ENCODE peak calls at places on chromosomes 13 and 19, in eight cellular contexts. D is A549, C is endothelial cell, K is GM10248, P is MCF 10A, V is uterus, H is IMR-90, N is astrocyte of the spinal cord. E is an unnamed sample.

GRCh38 chr13:82976499-82976898 is 905.8 kb downstream of the SLITRK1 start:
- DNase-seq in K (no peak), C (no peak), H (peak), D (no peak), V (no peak), P (no peak), N (no peak), E (no peak)

GRCh38 chr13:35131471-35131870 is 189.4 kb downstream of the NBEA start:
- DNase-seq in V (no peak), H (no peak), K (no peak), P (no peak), C (no peak), N (no peak), D (no peak), E (no peak)

GRCh38 chr19:871446-872265 is 12.2 kb downstream of the CFD start:
- DNase-seq in P (peak), C (no peak), H (peak), V (no peak), D (no peak), N (no peak), K (no peak), E (no peak)

GRCh38 chr13:101211261-101211660 is 205.0 kb downstream of the NALCN start:
- DNase-seq in P (peak), V (no peak), K (no peak), D (peak), C (no peak), H (peak), N (peak), E (peak)

GRCh38 chr13:71876648-71877279 is 9.8 kb upstream of the DACH1 start:
- DNase-seq in D (no peak), P (no peak), V (no peak), C (no peak), K (no peak), N (no peak), H (no peak), E (no peak)

GRCh38 chr13:26619321-26619720 is 61.8 kb downstream of the WASF3 start:
- DNase-seq in C (no peak), K (no peak), P (no peak), D (no peak), V (no peak), N (peak), H (peak), E (peak)

GRCh38 chr19:54560881-54561385 is 12.7 kb upstream of the LILRA2 start:
- DNase-seq in P (no peak), N (no peak), V (no peak), K (no peak), D (no peak), H (no peak), C (no peak), E (no peak)

GRCh38 chr13:48159436-48160225 is 64.7 kb upstream of the MED4 start:
- DNase-seq in C (no peak), P (peak), V (no peak), H (no peak), K (no peak), N (peak), D (no peak), E (no peak)

GRCh38 chr19:13101590-13102415 is 855 bp downstream of the LYL1 start:
- DNase-seq in D (no peak), H (no peak), N (no peak), V (no peak), C (no peak), P (no peak), K (no peak), E (no peak)

GRCh38 chr19:40033989-40034560 is 22.0 kb downstream of the ZNF780B start:
- DNase-seq in V (no peak), C (no peak), K (no peak), P (no peak), N (no peak), D (no peak), H (no peak), E (no peak)

GRCh38 chr13:90545070-90545840 is 802.2 kb upstream of the MIR17HG start:
- DNase-seq in H (no peak), D (no peak), V (no peak), N (no peak), P (peak), C (no peak), K (no peak), E (no peak)

GRCh38 chr19:33868821-33869412 is 72.2 kb downstream of the KCTD15 start:
- DNase-seq in K (no peak), N (peak), C (peak), D (no peak), P (peak), H (no peak), V (peak), E (no peak)

GRCh38 chr13:74040200-74040599 is 94.0 kb downstream of the KLF12 start:
- DNase-seq in N (peak), K (peak), C (peak), V (no peak), D (peak), P (peak), H (peak), E (no peak)

GRCh38 chr19:7994114-7994513 is 11.3 kb downstream of the ELAVL1 start:
- DNase-seq in H (no peak), K (no peak), D (no peak), N (no peak), V (no peak), P (no peak), C (no peak), E (no peak)

GRCh38 chr19:18972301-18972831 is 31.3 kb upstream of the HOMER3 start:
- DNase-seq in H (peak), D (no peak), P (no peak), C (no peak), K (no peak), V (no peak), N (no peak), E (no peak)

GRCh38 chr13:91356919-91357612 is 9.6 kb downstream of the MIR17HG start:
- DNase-seq in C (no peak), K (no peak), V (no peak), D (no peak), N (no peak), H (no peak), P (no peak), E (no peak)

GRCh38 chr13:106795847-106796246 is 227.9 kb upstream of the ARGLU1 start:
- DNase-seq in H (no peak), N (no peak), K (no peak), D (no peak), C (no peak), V (no peak), P (no peak), E (no peak)

GRCh38 chr13:110311721-110312668 is 4.9 kb downstream of the COL4A2 start:
- DNase-seq in P (no peak), C (no peak), H (no peak), V (peak), D (no peak), N (no peak), K (no peak), E (no peak)

GRCh38 chr13:110309661-110310524 is 2.8 kb downstream of the COL4A2 start:
- DNase-seq in C (no peak), H (no peak), P (no peak), N (no peak), K (no peak), V (no peak), D (no peak), E (no peak)

GRCh38 chr13:110314516-110315245 is 7.6 kb downstream of the COL4A2 start:
- DNase-seq in N (no peak), D (no peak), H (no peak), K (no peak), V (no peak), C (no peak), P (no peak), E (no peak)

GRCh38 chr13:110310541-110311491 is 3.7 kb downstream of the COL4A2 start:
- DNase-seq in P (no peak), K (no peak), N (no peak), D (no peak), V (peak), H (no peak), C (no peak), E (no peak)

GRCh38 chr13:110312669-110313031 is 5.6 kb downstream of the COL4A2 start:
- DNase-seq in H (peak), V (peak), N (peak), K (no peak), P (peak), C (no peak), D (no peak), E (peak)
- TF ChIP-seq CTCF in H (peak), V (no peak), N (no peak), K (no peak), P (no peak), C (no peak), D (no peak), E (no peak)

GRCh38 chr13:20489185-20489820 is 36.4 kb downstream of the CRYL1 start:
- DNase-seq in C (no peak), D (no peak), N (no peak), P (no peak), H (peak), V (no peak), K (peak), E (no peak)
- TF ChIP-seq CTCF in C (no peak), D (no peak), N (no peak), P (peak), H (peak), V (peak), K (no peak), E (peak)

DNA sequence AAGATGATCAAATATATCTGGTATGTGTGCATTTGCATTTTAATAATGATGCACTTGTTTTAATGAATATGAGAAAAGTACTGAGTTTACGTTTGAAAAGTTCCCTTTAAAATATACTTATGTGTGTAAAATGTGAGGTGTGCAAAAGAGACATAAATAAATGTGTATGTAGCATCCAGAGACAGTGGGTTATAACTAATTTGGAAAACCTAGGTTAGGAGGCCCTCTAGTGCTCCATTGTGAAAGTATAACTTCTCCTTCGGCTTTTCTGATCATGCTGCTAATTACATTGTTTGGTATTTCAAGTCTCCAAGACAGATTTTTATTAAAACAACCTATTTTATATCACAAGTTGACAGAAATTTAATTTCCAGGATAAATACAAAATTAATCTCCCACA is 30.1 kb downstream of the SCEL start:
- DNase-seq in P (peak), D (peak), N (peak), H (peak), K (peak), C (peak), V (no peak), E (peak)
- TF ChIP-seq CTCF in P (peak), D (peak), N (peak), H (peak), K (peak), C (peak), V (peak), E (peak)

DNA sequence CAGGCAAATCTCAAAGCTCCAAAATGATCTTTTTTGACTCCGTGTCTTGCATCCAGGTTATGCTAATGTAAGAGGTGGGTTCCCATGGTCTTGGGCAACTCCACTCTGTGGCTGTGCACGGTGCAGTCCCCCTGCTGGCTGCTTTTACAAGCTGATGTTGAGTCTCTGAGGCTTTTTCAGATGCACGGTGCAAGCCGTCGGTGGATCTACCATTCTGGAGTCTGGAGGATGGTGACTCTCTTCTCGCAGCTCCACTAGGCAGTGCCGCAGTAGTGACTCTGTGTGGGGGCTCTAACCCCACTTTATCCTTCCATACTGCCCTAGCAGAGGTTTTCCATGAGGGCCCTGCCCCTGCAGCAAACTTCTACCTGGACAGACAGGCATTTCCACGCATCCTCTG is 266.8 kb upstream of the GPC6 start:
- DNase-seq in N (no peak), P (no peak), K (no peak), D (no peak), C (no peak), H (no peak), V (no peak), E (no peak)
- TF ChIP-seq CTCF in N (no peak), P (no peak), K (no peak), D (no peak), C (no peak), H (no peak), V (no peak), E (no peak)

GRCh38 chr13:96792188-96792587 is 202.1 kb downstream of the OXGR1 start:
- DNase-seq in K (no peak), P (no peak), D (no peak), V (no peak), H (no peak), C (no peak), N (no peak), E (no peak)

GRCh38 chr13:96792736-96793444 is 201.4 kb downstream of the OXGR1 start:
- DNase-seq in V (no peak), D (no peak), P (no peak), K (no peak), H (no peak), N (no peak), C (no peak), E (no peak)

DNA sequence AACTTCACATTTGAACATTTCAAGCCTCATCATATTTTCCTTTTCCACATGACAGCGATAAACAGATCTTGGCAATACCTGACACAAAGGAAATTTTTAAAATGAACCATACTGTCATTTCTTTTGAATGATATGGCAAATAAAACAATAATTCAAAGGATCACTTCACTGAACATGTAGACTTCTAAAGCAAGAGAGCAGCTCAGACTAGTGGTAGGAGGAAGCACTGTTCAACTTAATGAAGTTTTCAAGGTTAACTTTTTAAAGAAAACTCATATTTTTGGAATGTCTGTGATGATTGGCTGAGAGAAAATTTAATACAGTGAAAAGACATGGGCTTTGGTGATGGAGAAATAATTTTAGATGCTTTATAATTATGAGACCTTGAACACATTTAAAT is 198.0 kb downstream of the OXGR1 start:
- DNase-seq in D (no peak), H (no peak), P (no peak), C (no peak), N (no peak), K (no peak), V (no peak), E (no peak)
- TF ChIP-seq CTCF in D (no peak), H (no peak), P (peak), C (no peak), N (peak), K (no peak), V (no peak), E (no peak)

DNA sequence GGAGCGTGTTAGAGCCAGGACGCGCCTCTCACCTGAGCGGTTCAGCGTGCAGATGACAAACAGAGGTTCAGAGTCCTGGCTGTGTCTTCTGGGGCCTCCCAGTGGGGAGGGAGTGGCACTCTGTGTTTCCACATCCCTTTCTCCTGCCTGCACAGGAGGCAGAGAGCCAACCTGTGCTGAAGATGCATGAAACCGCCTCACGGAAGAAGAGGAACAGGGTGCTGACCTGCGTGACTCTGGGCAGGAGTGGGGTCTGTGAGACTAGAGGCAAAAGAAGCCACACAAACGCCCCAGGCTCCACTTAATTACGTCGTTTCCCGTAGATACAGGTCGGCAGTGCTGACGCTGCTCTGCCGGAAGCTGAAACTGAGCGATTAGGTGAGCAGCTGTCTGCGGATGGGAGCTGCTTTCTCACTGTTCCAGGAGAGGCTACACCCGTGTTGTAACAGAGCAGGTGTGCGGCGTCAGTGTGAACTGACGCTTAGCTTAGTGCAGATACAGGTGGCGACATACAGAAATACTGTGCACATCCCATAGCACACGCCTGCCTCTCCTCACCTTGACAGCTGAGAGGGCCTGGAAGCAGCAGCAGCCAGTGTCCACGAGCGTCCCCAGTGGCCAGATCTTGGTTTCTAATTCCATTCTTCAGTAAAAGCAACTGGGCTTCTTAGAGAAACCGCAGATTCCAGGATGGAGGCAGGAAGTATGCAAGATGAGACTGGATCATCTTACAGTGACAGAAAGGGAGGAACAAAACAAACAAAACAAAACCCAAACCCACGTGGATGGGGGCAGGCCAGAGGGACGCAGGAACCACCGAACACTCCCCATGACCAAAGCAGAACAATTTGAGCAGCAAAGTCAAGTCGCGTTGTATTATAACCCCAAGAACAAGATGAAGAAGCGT is 37.7 kb upstream of the MCF2L start:
- DNase-seq in N (peak), H (peak), V (no peak), K (no peak), P (peak), C (peak), D (peak), E (no peak)
- TF ChIP-seq CTCF in N (peak), H (peak), V (peak), K (no peak), P (peak), C (no peak), D (peak), E (peak)

GRCh38 chr19:9453953-9454352 is 18.6 kb upstream of the ZNF266 start:
- DNase-seq in K (no peak), D (no peak), C (no peak), V (no peak), P (no peak), N (no peak), H (no peak), E (no peak)

GRCh38 chr19:9461938-9462337 is 26.6 kb upstream of the ZNF266 start:
- DNase-seq in V (no peak), H (no peak), P (no peak), C (no peak), K (no peak), N (no peak), D (no peak), E (no peak)

DNA sequence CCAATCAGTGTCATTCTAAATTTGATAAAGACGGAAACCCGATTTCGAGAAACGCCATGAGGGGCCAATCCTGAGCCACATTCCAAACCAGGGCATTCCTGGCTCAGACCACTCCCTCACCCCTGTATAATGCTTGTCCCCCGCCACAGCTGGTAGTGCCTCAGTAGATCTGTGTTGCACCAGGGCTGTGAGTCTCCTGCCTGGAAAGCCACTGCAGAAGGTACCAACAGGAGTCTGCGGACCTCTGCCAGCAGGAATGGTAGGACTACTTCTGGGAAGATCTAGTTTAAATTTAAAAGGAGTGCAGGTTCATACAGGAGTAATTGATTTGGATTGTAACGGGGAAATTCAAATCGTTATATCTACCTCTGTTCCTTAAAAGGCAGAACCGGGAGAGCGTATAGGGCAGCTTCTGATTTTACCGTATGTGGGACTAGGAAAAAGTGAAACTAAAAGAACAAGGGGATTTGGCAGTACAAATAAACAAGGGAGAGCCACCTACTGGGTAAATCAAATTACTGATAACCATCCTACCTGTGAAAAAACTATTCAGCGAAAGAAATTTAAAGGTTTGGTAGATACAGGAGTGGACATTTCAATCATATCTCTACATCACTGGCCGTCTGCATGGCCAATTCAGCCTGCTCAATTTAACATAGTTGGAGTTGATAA is 20.8 kb upstream of the ZNF266 start:
- DNase-seq in K (no peak), P (no peak), H (no peak), D (no peak), V (no peak), C (no peak), N (no peak), E (no peak)
- TF ChIP-seq CTCF in K (no peak), P (no peak), H (no peak), D (no peak), V (no peak), C (no peak), N (no peak), E (no peak)

GRCh38 chr13:114145722-114146121 is 13.3 kb upstream of the RASA3 start:
- DNase-seq in N (no peak), K (no peak), C (no peak), P (no peak), H (no peak), D (no peak), V (no peak), E (no peak)

GRCh38 chr13:114145256-114145655 is 12.8 kb upstream of the RASA3 start:
- DNase-seq in K (no peak), N (no peak), D (no peak), V (no peak), H (no peak), P (no peak), C (no peak), E (no peak)

GRCh38 chr13:114144606-114145244 is 12.3 kb upstream of the RASA3 start:
- DNase-seq in D (no peak), P (no peak), N (no peak), H (no peak), V (no peak), K (no peak), C (no peak), E (no peak)

GRCh38 chr13:114142640-114143490 is 10.4 kb upstream of the RASA3 start:
- DNase-seq in C (no peak), N (no peak), V (no peak), P (no peak), D (no peak), H (peak), K (no peak), E (no peak)

DNA sequence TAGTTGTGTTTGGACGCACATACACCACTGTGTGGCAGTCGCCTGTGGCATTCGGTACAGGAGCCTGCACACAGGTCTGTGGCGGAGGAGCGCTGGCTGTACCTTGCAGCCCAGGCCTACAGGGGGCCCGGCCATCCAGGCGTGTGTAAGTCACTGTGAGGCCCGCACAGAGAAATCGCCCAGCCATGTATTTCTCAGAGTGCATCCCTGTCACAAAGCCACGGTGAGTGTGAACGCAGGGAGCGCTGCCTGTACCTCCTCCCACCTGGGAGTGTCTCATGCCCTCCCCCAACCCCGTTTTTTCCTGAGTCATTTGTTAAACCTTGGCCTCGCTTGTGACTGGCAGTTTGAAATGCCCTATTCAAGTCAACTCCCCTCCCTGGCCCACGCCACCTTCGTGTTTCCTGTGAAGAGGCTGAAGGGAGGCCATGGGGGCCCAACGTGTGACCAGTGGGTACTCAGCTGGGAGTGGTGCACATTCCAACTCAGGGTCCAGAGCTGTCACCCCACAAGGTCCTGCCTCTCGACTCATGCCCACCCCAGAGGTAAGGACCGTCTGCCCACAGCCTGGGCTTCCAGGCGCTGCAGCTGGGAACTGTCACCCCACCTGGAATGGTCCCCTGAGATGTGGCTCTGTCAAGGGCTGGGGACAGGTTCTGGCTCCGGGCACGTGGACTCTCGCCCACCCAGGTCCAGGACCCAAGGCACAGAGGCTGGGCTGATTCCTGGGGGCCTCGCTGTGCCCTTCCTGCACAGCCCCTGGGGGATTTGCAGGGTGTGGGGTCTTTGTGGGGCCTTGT is 11.6 kb upstream of the RASA3 start:
- DNase-seq in K (peak), D (peak), V (no peak), N (no peak), H (no peak), P (no peak), C (peak), E (no peak)
- TF ChIP-seq CTCF in K (peak), D (peak), V (no peak), N (peak), H (no peak), P (no peak), C (no peak), E (peak)